ENCODE peak calls at places on chromosome 6, in four cellular contexts. One of them, this sample, is unnamed.

GRCh38 chr6:125117818-125118217 is 35.8 kb upstream of the TPD52L1 start:
- DNase-seq in MM.1S: no peak
- DNase-seq in pancreas: no peak
- DNase-seq in uterus: no peak
- DNase-seq in this sample: no peak

GRCh38 chr6:56370127-56370540 is 122.8 kb upstream of the COL21A1 start:
- DNase-seq in MM.1S: no peak
- DNase-seq in pancreas: peak; percentile 72
- DNase-seq in uterus: peak; percentile 87
- DNase-seq in this sample: peak; percentile 74

GRCh38 chr6:129860901-129861665 is at the start of gene TMEM244:
- DNase-seq in MM.1S: peak; percentile 73
- DNase-seq in pancreas: no peak
- DNase-seq in uterus: no peak
- DNase-seq in this sample: no peak

GRCh38 chr6:123715243-123715863 is 78.6 kb upstream of the TRDN start:
- DNase-seq in MM.1S: peak; percentile 50
- DNase-seq in pancreas: no peak
- DNase-seq in uterus: no peak
- DNase-seq in this sample: no peak

GRCh38 chr6:166019214-166019613 is 148.4 kb downstream of the TBXT start:
- DNase-seq in MM.1S: no peak
- DNase-seq in pancreas: no peak
- DNase-seq in uterus: no peak
- DNase-seq in this sample: no peak

GRCh38 chr6:100719883-100720682 is 161.0 kb downstream of the ASCC3 start:
- DNase-seq in MM.1S: peak; percentile 21
- DNase-seq in pancreas: no peak
- DNase-seq in uterus: no peak
- DNase-seq in this sample: no peak

GRCh38 chr6:109892451-109893435 is 85.4 kb upstream of the GPR6 start:
- DNase-seq in MM.1S: no peak
- DNase-seq in pancreas: peak; percentile 68
- DNase-seq in uterus: no peak
- DNase-seq in this sample: no peak

GRCh38 chr6:56463443-56463842 is 179.2 kb downstream of the DST start:
- DNase-seq in MM.1S: no peak
- DNase-seq in pancreas: no peak
- DNase-seq in uterus: no peak
- DNase-seq in this sample: no peak

GRCh38 chr6:21022343-21023107 is 488.3 kb downstream of the CDKAL1 start:
- DNase-seq in MM.1S: no peak
- DNase-seq in pancreas: peak; percentile 48
- DNase-seq in uterus: no peak
- DNase-seq in this sample: no peak

GRCh38 chr6:136535880-136536620 is 14.2 kb downstream of the MAP7 start:
- DNase-seq in MM.1S: no peak
- DNase-seq in pancreas: no peak
- DNase-seq in uterus: no peak
- DNase-seq in this sample: no peak

GRCh38 chr6:167833396-167833763 is 6.7 kb downstream of the AFDN start:
- DNase-seq in MM.1S: no peak
- DNase-seq in pancreas: no peak
- DNase-seq in uterus: no peak
- DNase-seq in this sample: no peak

GRCh38 chr6:110800181-110800838 is 15.0 kb downstream of the CDK19 start:
- DNase-seq in MM.1S: no peak
- DNase-seq in pancreas: no peak
- DNase-seq in uterus: no peak
- DNase-seq in this sample: no peak

GRCh38 chr6:153237670-153238069 is 106.6 kb upstream of the RGS17 start:
- DNase-seq in MM.1S: no peak
- DNase-seq in pancreas: no peak
- DNase-seq in uterus: no peak
- DNase-seq in this sample: no peak

GRCh38 chr6:14466278-14466677 is 348.7 kb downstream of the CD83 start:
- DNase-seq in MM.1S: no peak
- DNase-seq in pancreas: no peak
- DNase-seq in uterus: no peak
- DNase-seq in this sample: no peak

GRCh38 chr6:165646484-165646883 is 16.6 kb downstream of the PDE10A start:
- DNase-seq in MM.1S: no peak
- DNase-seq in pancreas: no peak
- DNase-seq in uterus: no peak
- DNase-seq in this sample: no peak

GRCh38 chr6:80174931-80175572 is 68.6 kb downstream of the BCKDHB start:
- DNase-seq in MM.1S: no peak
- DNase-seq in pancreas: no peak
- DNase-seq in uterus: no peak
- DNase-seq in this sample: no peak

GRCh38 chr6:13412639-13413465 is 74.5 kb downstream of the GFOD1 start:
- DNase-seq in MM.1S: no peak
- DNase-seq in pancreas: no peak
- DNase-seq in uterus: no peak
- DNase-seq in this sample: peak; percentile 70

GRCh38 chr6:14095444-14095843 is 22.1 kb upstream of the CD83 start:
- DNase-seq in MM.1S: no peak
- DNase-seq in pancreas: no peak
- DNase-seq in uterus: no peak
- DNase-seq in this sample: no peak

DNA sequence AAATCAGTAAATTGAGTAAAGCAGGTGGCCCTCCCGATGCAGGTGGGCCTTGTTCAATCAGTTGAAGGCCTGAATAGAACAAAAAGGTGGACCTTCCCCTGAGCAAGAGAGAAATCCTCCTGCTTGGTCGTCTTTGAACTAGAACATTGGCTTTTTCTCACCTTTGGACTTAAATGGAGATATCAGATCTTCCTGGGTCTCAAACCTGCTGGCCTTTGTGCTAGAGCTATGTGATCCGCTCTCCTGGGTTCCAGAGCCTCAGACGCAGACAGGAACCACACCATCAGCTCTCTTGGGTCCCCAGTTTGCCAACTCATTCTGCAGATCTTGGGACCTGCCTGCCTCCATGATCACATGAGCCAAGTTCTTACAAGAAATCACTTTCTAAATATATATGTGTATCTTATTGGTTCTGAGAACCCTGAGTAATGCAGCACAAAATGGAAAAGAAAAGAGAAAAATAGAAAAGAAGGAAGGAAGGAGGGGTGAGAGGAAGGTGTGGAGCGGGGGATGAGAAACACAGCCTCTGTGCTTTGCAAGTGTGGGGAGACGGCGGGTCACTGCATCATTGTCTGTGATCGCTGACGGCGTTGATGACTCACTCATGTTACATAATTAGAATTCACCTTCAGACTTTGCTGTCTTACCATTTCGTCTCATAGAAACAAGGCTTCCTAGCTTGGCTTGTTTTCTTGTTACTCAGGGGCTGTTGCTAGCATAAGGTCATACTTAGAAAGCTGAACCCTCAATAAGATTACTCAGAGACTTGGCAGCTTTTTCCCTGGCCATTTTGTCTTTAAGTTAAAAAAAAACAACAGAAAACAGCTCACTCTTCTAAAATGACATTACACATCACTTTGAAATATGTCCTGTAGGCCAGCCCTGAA is 85.7 kb upstream of the NEDD9 start:
- DNase-seq in MM.1S: no peak
- DNase-seq in pancreas: peak; percentile 43
- DNase-seq in uterus: peak; percentile 87
- DNase-seq in this sample: peak; percentile 35
- H3K27ac ChIP-seq in MM.1S: no peak overlapping the region
- H3K27ac ChIP-seq in pancreas: no peak overlapping the region
- H3K27ac ChIP-seq in uterus: peak overlapping the region; percentile 92
- H3K27ac ChIP-seq in this sample: no peak overlapping the region

GRCh38 chr6:10584607-10585006 is 63.5 kb downstream of the GCNT2 start:
- DNase-seq in MM.1S: no peak
- DNase-seq in pancreas: no peak
- DNase-seq in uterus: no peak
- DNase-seq in this sample: no peak

GRCh38 chr6:10582774-10583508 is 61.8 kb downstream of the GCNT2 start:
- DNase-seq in MM.1S: no peak
- DNase-seq in pancreas: peak; percentile 75
- DNase-seq in uterus: no peak
- DNase-seq in this sample: no peak

GRCh38 chr6:10586302-10586701 is 65.2 kb downstream of the GCNT2 start:
- DNase-seq in MM.1S: no peak
- DNase-seq in pancreas: no peak
- DNase-seq in uterus: no peak
- DNase-seq in this sample: no peak

GRCh38 chr6:10583509-10583908 is 62.4 kb downstream of the GCNT2 start:
- DNase-seq in MM.1S: no peak
- DNase-seq in pancreas: no peak
- DNase-seq in uterus: no peak
- DNase-seq in this sample: no peak

GRCh38 chr6:10585232-10585887 is 64.2 kb downstream of the GCNT2 start:
- DNase-seq in MM.1S: no peak
- DNase-seq in pancreas: no peak
- DNase-seq in uterus: no peak
- DNase-seq in this sample: no peak
- H3K4me1 ChIP-seq in MM.1S: no peaks in the 10 kb centered on the region
- H3K4me1 ChIP-seq in pancreas: no peaks in the 10 kb centered on the region
- H3K4me1 ChIP-seq in uterus: no peaks in the 10 kb centered on the region
- H3K4me1 ChIP-seq in this sample: peaks cover 5% of the 10 kb centered on the region

DNA sequence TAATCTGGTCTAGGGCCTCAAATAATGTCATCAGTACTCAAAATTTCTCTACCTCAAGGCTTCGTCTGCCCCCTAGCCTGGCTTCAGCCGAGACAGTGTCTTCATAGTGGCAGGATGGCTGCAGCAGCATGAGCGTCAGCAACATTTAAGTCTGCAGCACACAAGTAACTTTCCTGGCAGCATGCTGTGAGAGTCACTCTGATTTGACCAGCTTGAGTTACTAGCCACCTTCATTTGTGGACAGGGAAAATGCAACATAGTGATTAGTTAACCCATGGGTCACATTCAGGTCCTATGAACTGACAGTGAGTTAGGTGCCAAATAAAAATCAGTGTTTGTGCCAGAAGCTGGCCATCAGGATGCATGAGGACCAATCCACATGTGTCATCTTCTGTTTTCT is 209.9 kb upstream of the SLC35B3 start:
- DNase-seq in MM.1S: no peak
- DNase-seq in pancreas: no peak
- DNase-seq in uterus: no peak
- DNase-seq in this sample: peak; percentile 79
- H3K9me3 ChIP-seq in MM.1S: no peaks in the 10 kb centered on the region
- H3K9me3 ChIP-seq in pancreas: no peaks in the 10 kb centered on the region
- H3K9me3 ChIP-seq in uterus: no peaks in the 10 kb centered on the region
- H3K9me3 ChIP-seq in this sample: no peaks in the 10 kb centered on the region

GRCh38 chr6:3386374-3386857 is 70.4 kb downstream of the SLC22A23 start:
- DNase-seq in MM.1S: no peak
- DNase-seq in pancreas: no peak
- DNase-seq in uterus: no peak
- DNase-seq in this sample: no peak

GRCh38 chr6:3389390-3390167 is 67.3 kb downstream of the SLC22A23 start:
- DNase-seq in MM.1S: no peak
- DNase-seq in pancreas: no peak
- DNase-seq in uterus: peak; percentile 70
- DNase-seq in this sample: peak; percentile 70

GRCh38 chr6:3385660-3386151 is 71.1 kb downstream of the SLC22A23 start:
- DNase-seq in MM.1S: no peak
- DNase-seq in pancreas: no peak
- DNase-seq in uterus: no peak
- DNase-seq in this sample: peak; percentile 57

GRCh38 chr6:3390698-3391097 is 66.2 kb downstream of the SLC22A23 start:
- DNase-seq in MM.1S: no peak
- DNase-seq in pancreas: no peak
- DNase-seq in uterus: no peak
- DNase-seq in this sample: peak; percentile 55

DNA sequence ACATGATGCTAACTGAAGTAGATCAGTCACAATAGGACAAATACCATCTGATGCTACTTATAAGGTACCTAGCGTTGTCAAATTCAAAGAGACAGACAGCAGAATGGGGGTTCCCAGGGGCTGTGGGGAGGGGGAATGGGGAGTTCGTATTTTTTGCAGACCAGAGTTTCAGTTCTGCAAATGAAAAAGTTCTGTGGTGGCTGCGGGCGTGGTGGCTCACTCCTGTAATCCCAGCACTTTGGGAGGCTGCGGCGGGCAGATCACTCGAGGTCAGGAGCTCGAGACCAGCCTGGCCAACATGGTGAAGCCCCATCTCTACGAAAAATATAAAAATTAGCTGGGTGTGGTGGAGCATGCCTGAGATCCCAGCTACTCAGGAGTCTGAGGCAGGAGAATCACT is 68.1 kb downstream of the SLC22A23 start:
- DNase-seq in MM.1S: no peak
- DNase-seq in pancreas: no peak
- DNase-seq in uterus: no peak
- DNase-seq in this sample: no peak
- H3K27ac ChIP-seq in MM.1S: no peak overlapping the region
- H3K27ac ChIP-seq in pancreas: no peak overlapping the region
- H3K27ac ChIP-seq in uterus: no peak overlapping the region
- H3K27ac ChIP-seq in this sample: no peak overlapping the region

DNA sequence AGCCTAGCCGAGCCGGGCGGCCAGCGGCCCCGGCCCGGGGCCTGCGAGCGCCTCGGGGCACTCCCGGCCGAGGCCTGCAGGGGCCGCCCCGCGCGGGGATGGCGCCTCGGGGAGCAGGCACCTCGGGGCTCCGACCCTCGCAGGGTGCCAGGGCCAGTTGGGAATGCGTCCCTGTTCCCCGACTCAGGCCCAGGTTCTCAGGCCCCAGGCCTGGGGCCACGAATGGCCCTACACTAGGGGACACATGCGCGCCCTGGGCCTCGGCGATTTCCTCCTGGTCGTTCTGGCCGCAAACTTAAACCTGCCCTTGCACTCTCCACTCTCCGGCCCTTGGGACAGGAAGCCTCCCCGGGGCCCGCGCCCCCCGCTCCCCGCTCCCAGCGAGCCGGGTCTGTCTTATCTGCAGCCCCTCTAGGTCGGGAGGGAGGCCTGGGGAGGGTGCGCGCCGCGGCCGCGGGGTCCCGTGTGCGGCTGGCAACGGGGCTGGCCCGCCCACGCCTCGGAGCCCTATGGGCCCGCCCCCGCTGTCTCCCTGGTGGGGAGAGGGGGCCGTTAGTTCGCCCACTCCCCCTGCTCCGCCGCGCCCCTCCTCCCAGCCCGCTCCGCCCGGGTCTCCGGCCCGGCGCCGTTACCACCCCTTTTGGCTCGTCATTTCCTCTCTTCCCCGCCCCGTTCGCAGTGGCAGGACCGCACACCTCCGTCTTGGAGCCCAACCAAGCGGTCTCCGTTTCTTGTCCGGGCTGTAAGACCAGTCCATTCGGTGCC is 611 bp downstream of the NFYA start:
- DNase-seq in MM.1S: peak; percentile 78
- DNase-seq in pancreas: peak; percentile 89
- DNase-seq in uterus: peak; percentile 87
- DNase-seq in this sample: peak; percentile 94
- H3K4me1 ChIP-seq in MM.1S: no peaks in the 10 kb centered on the region
- H3K4me1 ChIP-seq in pancreas: peaks cover 7% of the 10 kb centered on the region
- H3K4me1 ChIP-seq in uterus: peaks cover 12% of the 10 kb centered on the region
- H3K4me1 ChIP-seq in this sample: peaks cover 44% of the 10 kb centered on the region